ENCODE peak calls at places on chromosomes 6 and 20, in six cellular contexts. M is A549; L is CD8-positive, alpha-beta T cell; G is IMR-90; K is tibial artery; U is left lung. D is an unnamed sample. For H3K4me1 and H3K9me3, the result is how much of the 10 kb centered on the place peaks cover.

GRCh38 chr6:4805553-4806307 is 29.5 kb downstream of the CDYL start:
- DNase-seq in K (peak), U (peak), L (peak), G (peak), M (peak), D (peak)

GRCh38 chr20:44745560-44746366 is at the start of gene KCNK15:
- DNase-seq in L (peak), K (peak), G (peak), U (peak), M (no peak), D (peak)

GRCh38 chr6:49813248-49813647 is 26.2 kb upstream of the PGK2 start:
- DNase-seq in G (no peak), L (no peak), K (no peak), M (no peak), U (no peak), D (no peak)

GRCh38 chr6:136347847-136348246 is 58.2 kb upstream of the BCLAF1 start:
- DNase-seq in U (no peak), G (no peak), L (no peak), K (no peak), M (no peak), D (no peak)

GRCh38 chr6:20811112-20811746 is 277.0 kb downstream of the CDKAL1 start:
- DNase-seq in M (peak), U (no peak), L (no peak), G (peak), K (no peak), D (no peak)

GRCh38 chr6:152720964-152721363 is 23.3 kb downstream of the MYCT1 start:
- DNase-seq in G (peak), K (no peak), U (no peak), M (no peak), L (no peak), D (no peak)

GRCh38 chr20:25136643-25137559 is 55.0 kb upstream of the VSX1 start:
- DNase-seq in M (peak), L (no peak), G (peak), K (peak), U (peak), D (peak)

GRCh38 chr6:34585512-34586045 is 29.4 kb upstream of the SPDEF start:
- DNase-seq in U (no peak), M (no peak), K (peak), L (no peak), G (peak), D (no peak)

GRCh38 chr20:34024733-34025351 is 31.1 kb downstream of the RALY start:
- DNase-seq in U (no peak), G (no peak), K (no peak), L (no peak), M (no peak), D (peak)

GRCh38 chr6:168939771-168940170 is 313.9 kb downstream of the THBS2 start:
- DNase-seq in K (no peak), M (no peak), L (no peak), G (no peak), U (no peak), D (no peak)

GRCh38 chr20:37328149-37328945 is 17.6 kb upstream of the SRC start:
- DNase-seq in K (peak), G (no peak), M (no peak), L (no peak), U (peak), D (peak)

GRCh38 chr6:108621117-108621516 is 60.4 kb downstream of the FOXO3 start:
- DNase-seq in U (no peak), L (no peak), G (peak), M (no peak), K (peak), D (no peak)

GRCh38 chr6:33172307-33173227 is 19.7 kb downstream of the COL11A2 start:
- DNase-seq in K (no peak), M (peak), G (peak), L (no peak), U (no peak), D (no peak)

GRCh38 chr6:63730311-63730710 is 94.7 kb downstream of the PHF3 start:
- DNase-seq in K (no peak), M (no peak), U (no peak), L (no peak), G (peak), D (no peak)

GRCh38 chr6:109260126-109260525 is 122.1 kb downstream of the CD164 start:
- DNase-seq in G (peak), L (no peak), U (no peak), M (no peak), K (no peak), D (no peak)

GRCh38 chr6:34015576-34015975 is 130.3 kb downstream of the GRM4 start:
- DNase-seq in K (no peak), M (no peak), L (no peak), G (no peak), U (no peak), D (no peak)

GRCh38 chr6:38640216-38640909 is 634 bp upstream of the BTBD9 start:
- DNase-seq in G (no peak), L (no peak), K (no peak), U (no peak), M (no peak), D (peak)

GRCh38 chr6:66662196-66662595 is 955.2 kb upstream of the EYS start:
- DNase-seq in L (no peak), G (peak), M (peak), K (no peak), U (no peak), D (no peak)

GRCh38 chr6:144006731-144007454 is 1.2 kb downstream of the PLAGL1 start:
- DNase-seq in M (peak), G (peak), U (peak), L (no peak), K (peak), D (peak)

GRCh38 chr6:6804843-6805680 is 216.5 kb downstream of the LY86 start:
- DNase-seq in K (no peak), L (no peak), G (no peak), U (no peak), M (no peak), D (no peak)

GRCh38 chr20:37575884-37576283 is 48.2 kb upstream of the BLCAP start:
- DNase-seq in L (no peak), K (no peak), M (no peak), G (no peak), U (no peak), D (no peak)

DNA sequence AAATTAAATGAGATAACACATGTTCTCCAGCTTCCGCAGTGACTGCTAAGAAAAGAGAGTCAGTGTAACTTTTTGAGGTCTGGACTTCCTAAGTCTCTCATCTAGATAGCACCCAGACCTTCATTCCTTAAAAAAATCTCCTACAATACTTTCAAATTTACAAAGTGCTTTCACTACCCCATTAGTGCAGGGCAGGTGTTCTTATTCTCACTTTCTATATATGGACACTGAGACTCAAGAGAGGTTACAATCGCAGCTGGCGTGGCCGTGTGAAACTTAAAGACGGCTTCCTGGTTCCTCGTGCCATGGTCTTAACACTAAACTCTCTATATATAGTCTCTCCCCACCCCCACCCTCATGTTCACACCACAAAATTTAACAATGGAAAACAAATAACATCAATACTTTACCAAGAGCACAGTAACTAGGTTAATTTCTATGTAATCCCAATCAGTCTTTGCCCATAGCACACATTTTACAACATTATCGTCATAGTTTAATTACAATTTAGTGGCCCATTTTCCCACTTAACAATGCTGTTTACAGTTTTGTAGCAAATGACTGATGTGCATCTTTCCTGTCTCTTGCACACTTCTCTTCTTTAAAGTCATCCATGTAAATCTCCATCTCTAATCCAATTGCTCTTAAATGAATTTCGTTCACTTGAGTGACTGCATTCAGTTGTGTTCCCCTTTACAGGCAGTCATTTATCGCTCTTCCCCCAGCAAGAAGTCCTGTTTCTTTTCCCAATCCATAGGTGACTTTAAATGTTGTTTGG is 78.8 kb upstream of the ARID1B start:
- DNase-seq in K (no peak), L (no peak), U (no peak), M (no peak), G (no peak), D (peak)
- TF ChIP-seq CTCF in K (no peak), L (no peak), U (no peak), M (no peak), G (no peak), D (no peak)

DNA sequence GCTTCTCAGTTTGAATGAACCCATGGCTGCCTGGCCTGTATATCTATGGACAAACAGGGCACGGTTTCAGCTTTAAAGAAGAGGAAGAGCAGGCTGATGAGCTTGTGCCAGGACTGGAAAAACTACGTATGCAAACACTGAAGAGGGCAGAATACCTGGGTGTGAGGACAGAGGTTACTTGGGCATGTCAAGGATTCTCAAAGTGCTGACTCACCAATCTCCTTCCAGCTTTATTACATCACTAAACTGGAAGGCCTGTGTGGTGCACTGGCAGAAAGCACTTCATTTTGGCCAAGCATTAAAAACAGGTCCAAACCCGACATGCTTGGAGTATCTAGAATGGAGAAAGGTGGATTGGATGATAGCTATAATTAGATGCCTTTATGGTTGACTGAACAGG is 95.2 kb downstream of the GMPR start:
- DNase-seq in M (peak), L (no peak), G (peak), U (no peak), K (no peak), D (no peak)
- H3K4me1 ChIP-seq in M (under half), L (under half), G (under half), U (under half), K (half or more), D (under half)

GRCh38 chr20:3239026-3239866 is at the start of gene SLC4A11:
- DNase-seq in M (peak), L (peak), G (peak), U (peak), K (no peak), D (peak)
- H3K9me3 ChIP-seq in M (under half), L (under half), G (under half), U (under half), K (under half), D (under half)

GRCh38 chr6:88238065-88238464 is 71.9 kb upstream of the CNR1 start:
- DNase-seq in L (no peak), M (peak), U (no peak), K (no peak), G (no peak), D (no peak)
- TF ChIP-seq CTCF in L (no peak), M (peak), U (peak), K (peak), G (no peak), D (no peak)

DNA sequence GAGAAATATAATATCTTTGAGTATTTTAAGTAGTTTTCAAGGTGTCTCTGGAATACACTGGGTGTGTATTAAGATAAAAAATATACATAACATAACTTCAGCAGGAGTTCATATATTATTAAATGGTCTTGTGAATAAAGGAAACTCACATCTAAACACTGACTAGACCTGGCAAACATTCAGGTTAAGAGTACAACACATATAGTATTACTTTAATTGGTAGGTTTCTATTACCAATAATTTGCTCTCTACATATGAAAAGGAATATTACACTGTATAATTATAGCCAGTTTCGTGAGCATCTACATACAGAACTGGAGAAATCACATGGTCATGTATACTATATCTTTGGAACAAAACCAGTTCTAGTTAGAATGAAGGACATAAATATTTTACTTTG is 8.7 kb downstream of the NCOA5 start:
- DNase-seq in U (no peak), M (no peak), L (no peak), G (no peak), K (no peak), D (no peak)
- H3K4me1 ChIP-seq in U (under half), M (under half), L (under half), G (under half), K (half or more), D (under half)

GRCh38 chr20:30602424-30602823 is 655.0 kb upstream of the DEFB115 start:
- DNase-seq in M (no peak), K (no peak), U (no peak), L (no peak), G (no peak), D (no peak)
- H3K9me3 ChIP-seq in M (under half), K (under half), U (under half), L (under half), G (under half), D (under half)